ENCODE peak calls at places on chromosome 22, in ten cellular contexts. F is cardiac muscle cell, Q is stomach, H is MM.1S, L is lower lobe of right lung, D is AG04450, X is GM23248, P is IMR-90, O is thoracic aorta, U is WERI-Rb-1. S is an unnamed sample.

GRCh38 chr22:29328566-29329500 is 13.3 kb upstream of the RASL10A start:
- DNase-seq in F (no peak), Q (no peak), H (no peak), L (no peak), D (no peak), X (peak; percentile 25), P (peak; percentile 22), O (no peak), U (no peak), S (peak; percentile 27)

GRCh38 chr22:18000441-18001039 is 23.8 kb downstream of the MICAL3 start:
- DNase-seq in F (peak; percentile 27), Q (no peak), H (no peak), L (no peak), D (no peak), X (peak; percentile 54), P (no peak), O (no peak), U (no peak), S (no peak)

GRCh38 chr22:20206709-20207215 is 55.9 kb upstream of the CCDC188 start:
- DNase-seq in F (peak; percentile 27), Q (peak; percentile 58), H (no peak), L (peak; percentile 70), D (no peak), X (peak; percentile 60), P (peak; percentile 22), O (no peak), U (no peak), S (peak; percentile 32)

GRCh38 chr22:20981787-20982562 is at the start of gene LZTR1:
- DNase-seq in F (peak; percentile 87), Q (peak; percentile 83), H (peak; percentile 84), L (peak; percentile 90), D (peak; percentile 53), X (peak; percentile 96), P (peak; percentile 82), O (no peak), U (peak; percentile 87), S (peak; percentile 81)

GRCh38 chr22:44491666-44492405 is 6.2 kb downstream of the RTL6 start:
- DNase-seq in F (no peak), Q (no peak), H (no peak), L (peak; percentile 25), D (no peak), X (no peak), P (no peak), O (no peak), U (no peak), S (no peak)

GRCh38 chr22:44449061-44449682 is 48.9 kb downstream of the RTL6 start:
- DNase-seq in F (peak; percentile 88), Q (no peak), H (no peak), L (no peak), D (peak; percentile 85), X (peak; percentile 95), P (peak; percentile 93), O (no peak), U (no peak), S (peak; percentile 98)

GRCh38 chr22:46031066-46031465 is 54.1 kb upstream of the WNT7B start:
- DNase-seq in F (no peak), Q (no peak), H (no peak), L (peak; percentile 41), D (no peak), X (no peak), P (no peak), O (no peak), U (no peak), S (no peak)

GRCh38 chr22:47059701-47060161 is 297.3 kb downstream of the TBC1D22A start:
- DNase-seq in F (no peak), Q (no peak), H (no peak), L (no peak), D (no peak), X (no peak), P (no peak), O (no peak), U (no peak), S (no peak)

GRCh38 chr22:26692215-26692614 is 34.8 kb downstream of the MIAT start:
- DNase-seq in F (no peak), Q (no peak), H (no peak), L (no peak), D (no peak), X (no peak), P (no peak), O (no peak), U (no peak), S (no peak)
- H3K27me3 ChIP-seq in F (no peaks in the 10 kb centered on the region), Q (no peaks in the 10 kb centered on the region), H (no peaks in the 10 kb centered on the region), L (no peaks in the 10 kb centered on the region), D (no peaks in the 10 kb centered on the region), X (no peaks in the 10 kb centered on the region), P (no peaks in the 10 kb centered on the region), O (no peaks in the 10 kb centered on the region), U (no peaks in the 10 kb centered on the region), S (no peaks in the 10 kb centered on the region)

GRCh38 chr22:31742682-31743081 is 7.2 kb downstream of the PRR14L start:
- DNase-seq in F (no peak), Q (no peak), H (no peak), L (no peak), D (no peak), X (no peak), P (no peak), O (no peak), U (no peak), S (no peak)
- H3K4me3 ChIP-seq in F (no peak overlapping the region), Q (no peak overlapping the region), H (no peak overlapping the region), L (no peak overlapping the region), D (no peak overlapping the region), X (no peak overlapping the region), P (no peak overlapping the region), O (no peak overlapping the region), U (no peak overlapping the region), S (no peak overlapping the region)

GRCh38 chr22:48333816-48334735 is 1493.6 kb downstream of the BRD1 start:
- DNase-seq in F (no peak), Q (no peak), H (no peak), L (peak; percentile 41), D (no peak), X (no peak), P (no peak), O (no peak), U (no peak), S (no peak)

GRCh38 chr22:48333323-48333763 is 1494.3 kb downstream of the BRD1 start:
- DNase-seq in F (no peak), Q (no peak), H (no peak), L (peak; percentile 41), D (no peak), X (no peak), P (no peak), O (no peak), U (no peak), S (no peak)

GRCh38 chr22:48336339-48337060 is 1491.2 kb downstream of the BRD1 start:
- DNase-seq in F (no peak), Q (no peak), H (no peak), L (no peak), D (no peak), X (no peak), P (no peak), O (no peak), U (no peak), S (no peak)

GRCh38 chr22:48335442-48336139 is 1492.1 kb downstream of the BRD1 start:
- DNase-seq in F (no peak), Q (no peak), H (no peak), L (peak; percentile 22), D (no peak), X (no peak), P (no peak), O (no peak), U (peak; percentile 31), S (no peak)

GRCh38 chr22:48334971-48335370 is 1492.7 kb downstream of the BRD1 start:
- DNase-seq in F (no peak), Q (no peak), H (no peak), L (peak; percentile 22), D (no peak), X (no peak), P (no peak), O (no peak), U (no peak), S (no peak)
- H3K9me3 ChIP-seq in F (no peaks in the 10 kb centered on the region), Q (no peaks in the 10 kb centered on the region), H (no peaks in the 10 kb centered on the region), L (no peaks in the 10 kb centered on the region), D (peaks cover 98% of the 10 kb centered on the region), X (no peaks in the 10 kb centered on the region), P (peaks cover 85% of the 10 kb centered on the region), O (no peaks in the 10 kb centered on the region), U (no peaks in the 10 kb centered on the region), S (no peaks in the 10 kb centered on the region)

GRCh38 chr22:37201066-37201820 is 11.0 kb downstream of the SSTR3 start:
- DNase-seq in F (no peak), Q (no peak), H (no peak), L (peak; percentile 19), D (no peak), X (no peak), P (no peak), O (no peak), U (no peak), S (no peak)
- H3K27me3 ChIP-seq in F (no peaks in the 10 kb centered on the region), Q (no peaks in the 10 kb centered on the region), H (no peaks in the 10 kb centered on the region), L (no peaks in the 10 kb centered on the region), D (no peaks in the 10 kb centered on the region), X (no peaks in the 10 kb centered on the region), P (no peaks in the 10 kb centered on the region), O (no peaks in the 10 kb centered on the region), U (no peaks in the 10 kb centered on the region), S (no peaks in the 10 kb centered on the region)

GRCh38 chr22:36196254-36197064 is 5.2 kb downstream of the APOL4 start:
- DNase-seq in F (no peak), Q (no peak), H (no peak), L (no peak), D (no peak), X (no peak), P (peak; percentile 29), O (no peak), U (no peak), S (no peak)

GRCh38 chr22:36198482-36198881 is 3.1 kb downstream of the APOL4 start:
- DNase-seq in F (no peak), Q (no peak), H (no peak), L (no peak), D (no peak), X (no peak), P (no peak), O (no peak), U (no peak), S (no peak)

GRCh38 chr22:36197601-36198146 is 3.9 kb downstream of the APOL4 start:
- DNase-seq in F (no peak), Q (no peak), H (peak; percentile 21), L (no peak), D (no peak), X (no peak), P (no peak), O (no peak), U (peak; percentile 34), S (no peak)

GRCh38 chr22:36198936-36199616 is 2.5 kb downstream of the APOL4 start:
- DNase-seq in F (no peak), Q (no peak), H (no peak), L (no peak), D (no peak), X (no peak), P (no peak), O (no peak), U (no peak), S (no peak)

GRCh38 chr22:36197065-36197440 is 4.6 kb downstream of the APOL4 start:
- DNase-seq in F (peak; percentile 90), Q (no peak), H (peak; percentile 69), L (no peak), D (no peak), X (peak; percentile 47), P (peak; percentile 70), O (no peak), U (peak; percentile 66), S (no peak)
- H3K4me3 ChIP-seq in F (no peak overlapping the region), Q (no peak overlapping the region), H (no peak overlapping the region), L (no peak overlapping the region), D (no peak overlapping the region), X (no peak overlapping the region), P (no peak overlapping the region), O (no peak overlapping the region), U (no peak overlapping the region), S (no peak overlapping the region)

S was measured in MG63.